ENCODE peak calls at places on chromosome 18, in ten cellular contexts. U is sigmoid colon; B is SJSA1; X is mesendoderm; C is colonic mucosa; H is left ventricle myocardium inferior; L is BE2C; E is left lung; S is CD8-positive, alpha-beta T cell; K is heart left ventricle. Q is an unnamed sample. For H3K36me3, the result is how much of the 10 kb centered on the place peaks cover.

GRCh38 chr18:54684786-54685185 is 93.7 kb downstream of the DYNAP start:
- DNase-seq in U (no peak), B (no peak), X (peak), C (no peak), H (peak), L (peak), E (no peak), S (no peak), K (no peak), Q (peak)

GRCh38 chr18:76678248-76678647 is 144.1 kb upstream of the ZNF236 start:
- DNase-seq in U (no peak), B (no peak), X (no peak), C (no peak), H (no peak), L (no peak), E (no peak), S (no peak), K (no peak), Q (no peak)

GRCh38 chr18:24968233-24968775 is 383.7 kb downstream of the ZNF521 start:
- DNase-seq in U (no peak), B (no peak), X (no peak), C (no peak), H (no peak), L (no peak), E (no peak), S (no peak), K (no peak), Q (no peak)

GRCh38 chr18:39571511-39571910 is 2005.9 kb upstream of the CELF4 start:
- DNase-seq in U (no peak), B (no peak), X (peak), C (no peak), H (no peak), L (no peak), E (no peak), S (no peak), K (no peak), Q (peak)

GRCh38 chr18:69947361-69948106 is at the start of gene CD226:
- DNase-seq in U (no peak), B (no peak), X (no peak), C (no peak), H (no peak), L (no peak), E (no peak), S (no peak), K (no peak), Q (no peak)

GRCh38 chr18:44051088-44051487 is 629.6 kb upstream of the SETBP1 start:
- DNase-seq in U (no peak), B (no peak), X (peak), C (no peak), H (no peak), L (no peak), E (no peak), S (no peak), K (no peak), Q (peak)

GRCh38 chr18:9173770-9174233 is 37.2 kb downstream of the ANKRD12 start:
- DNase-seq in U (no peak), B (no peak), X (no peak), C (no peak), H (no peak), L (no peak), E (no peak), S (no peak), K (no peak), Q (no peak)

GRCh38 chr18:46310258-46310657 is 206.1 kb downstream of the HAUS1 start:
- DNase-seq in U (no peak), B (no peak), X (no peak), C (no peak), H (no peak), L (no peak), E (no peak), S (no peak), K (no peak), Q (no peak)

GRCh38 chr18:22871809-22872525 is 61.2 kb upstream of the RBBP8 start:
- DNase-seq in U (no peak), B (no peak), X (peak), C (no peak), H (no peak), L (peak), E (no peak), S (no peak), K (no peak), Q (peak)

GRCh38 chr18:11112218-11112750 is 37.1 kb downstream of the PIEZO2 start:
- DNase-seq in U (no peak), B (no peak), X (no peak), C (no peak), H (no peak), L (no peak), E (no peak), S (no peak), K (no peak), Q (no peak)

GRCh38 chr18:9474103-9474982 is 970 bp upstream of the RALBP1 start:
- DNase-seq in U (peak), B (no peak), X (peak), C (peak), H (no peak), L (peak), E (no peak), S (no peak), K (no peak), Q (peak)

GRCh38 chr18:22345733-22346132 is 72.0 kb downstream of the CTAGE1 start:
- DNase-seq in U (no peak), B (peak), X (no peak), C (peak), H (no peak), L (no peak), E (no peak), S (no peak), K (no peak), Q (no peak)

GRCh38 chr18:46536215-46536874 is 120.7 kb downstream of the LOXHD1 start:
- DNase-seq in U (no peak), B (peak), X (peak), C (no peak), H (no peak), L (no peak), E (no peak), S (no peak), K (no peak), Q (no peak)

GRCh38 chr18:77127769-77128671 is 4.6 kb downstream of the MBP start:
- DNase-seq in U (peak), B (peak), X (no peak), C (peak), H (no peak), L (no peak), E (no peak), S (peak), K (no peak), Q (no peak)

GRCh38 chr18:26307161-26307773 is 81.0 kb downstream of the TAF4B start:
- DNase-seq in U (no peak), B (peak), X (peak), C (peak), H (no peak), L (peak), E (no peak), S (no peak), K (no peak), Q (peak)

GRCh38 chr18:62164296-62164695 is 22.6 kb downstream of the PIGN start:
- DNase-seq in U (no peak), B (no peak), X (no peak), C (no peak), H (no peak), L (no peak), E (no peak), S (no peak), K (no peak), Q (no peak)

GRCh38 chr18:25533088-25533676 is 181.2 kb upstream of the ZNF521 start:
- DNase-seq in U (no peak), B (no peak), X (peak), C (no peak), H (no peak), L (no peak), E (no peak), S (no peak), K (no peak), Q (no peak)

GRCh38 chr18:48997985-48998831 is 47.4 kb upstream of the SMAD7 start:
- DNase-seq in U (peak), B (peak), X (peak), C (no peak), H (peak), L (no peak), E (peak), S (no peak), K (peak), Q (peak)

GRCh38 chr18:7822435-7823425 is 255.6 kb downstream of the PTPRM start:
- DNase-seq in U (no peak), B (peak), X (no peak), C (no peak), H (peak), L (no peak), E (no peak), S (no peak), K (no peak), Q (peak)

GRCh38 chr18:25111382-25112070 is 240.4 kb downstream of the ZNF521 start:
- DNase-seq in U (no peak), B (no peak), X (no peak), C (no peak), H (no peak), L (no peak), E (no peak), S (no peak), K (no peak), Q (peak)

GRCh38 chr18:25181993-25182392 is 170.0 kb downstream of the ZNF521 start:
- DNase-seq in U (no peak), B (no peak), X (no peak), C (no peak), H (no peak), L (no peak), E (no peak), S (no peak), K (no peak), Q (no peak)

GRCh38 chr18:13017247-13017875 is 26.2 kb downstream of the CEP192 start:
- DNase-seq in U (no peak), B (no peak), X (no peak), C (no peak), H (no peak), L (no peak), E (no peak), S (no peak), K (no peak), Q (no peak)
- H3K36me3 ChIP-seq in U (under half), B (half or more), X (under half), C (under half), H (half or more), L (under half), E (under half), S (under half), K (half or more), Q (under half)

GRCh38 chr18:2672410-2672809 is 16.9 kb downstream of the SMCHD1 start:
- DNase-seq in U (no peak), B (no peak), X (no peak), C (no peak), H (no peak), L (no peak), E (no peak), S (no peak), K (no peak), Q (no peak)

DNA sequence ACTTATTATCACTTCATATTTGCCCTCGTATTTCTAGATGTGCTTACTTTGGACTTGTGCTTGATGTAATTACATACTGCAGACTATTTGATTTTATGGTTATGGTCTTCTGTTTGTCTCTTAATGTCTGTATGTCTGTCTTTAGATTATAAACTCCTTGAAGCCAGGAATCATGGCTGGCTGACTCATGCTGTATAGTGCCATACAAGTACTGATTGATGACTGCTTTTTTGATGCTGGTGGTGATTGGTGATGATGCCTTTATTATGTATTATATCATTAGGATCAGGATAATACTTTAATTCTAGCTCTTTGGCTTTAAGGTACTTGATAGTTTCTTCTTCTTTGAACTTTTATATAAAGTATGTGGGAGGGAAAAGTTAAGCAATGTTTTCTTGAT is 17.3 kb downstream of the SMCHD1 start:
- DNase-seq in U (no peak), B (no peak), X (no peak), C (no peak), H (no peak), L (no peak), E (no peak), S (no peak), K (no peak), Q (no peak)
- H3K36me3 ChIP-seq in U (under half), B (half or more), X (under half), C (under half), H (half or more), L (under half), E (under half), S (half or more), K (half or more), Q (under half)

GRCh38 chr18:3251963-3252277 is 4.3 kb downstream of the MYL12A start:
- DNase-seq in U (no peak), B (peak), X (no peak), C (no peak), H (no peak), L (no peak), E (no peak), S (no peak), K (no peak), Q (no peak)
- H3K36me3 ChIP-seq in U (under half), B (half or more), X (under half), C (under half), H (half or more), L (under half), E (under half), S (under half), K (half or more), Q (under half)

GRCh38 chr18:42041793-42042192 is 86.8 kb downstream of the PIK3C3 start:
- DNase-seq in U (no peak), B (no peak), X (no peak), C (no peak), H (no peak), L (no peak), E (no peak), S (no peak), K (no peak), Q (no peak)
- H3K36me3 ChIP-seq in U (under half), B (under half), X (under half), C (under half), H (half or more), L (under half), E (under half), S (under half), K (half or more), Q (under half)

DNA sequence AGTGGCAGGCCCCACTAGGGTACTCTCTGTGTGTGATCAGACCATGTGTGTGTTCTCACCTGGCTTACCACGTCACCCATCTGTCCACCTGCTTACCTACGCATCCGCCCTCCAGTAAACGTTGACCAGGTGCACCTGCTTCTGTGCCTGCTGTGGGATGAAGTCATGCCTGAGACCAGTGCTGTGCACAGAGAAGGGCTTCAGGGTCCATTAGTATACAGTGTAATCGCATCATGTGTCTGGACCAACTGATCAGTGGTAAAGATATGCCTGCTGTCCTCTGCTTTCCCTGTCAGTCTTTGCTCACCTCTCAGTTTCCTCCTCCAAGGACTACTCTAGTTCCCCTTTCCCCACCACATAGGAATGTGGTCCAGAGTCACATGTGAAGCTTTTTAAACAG is 109.3 kb downstream of the FHOD3 start:
- DNase-seq in U (no peak), B (no peak), X (no peak), C (no peak), H (no peak), L (no peak), E (no peak), S (no peak), K (no peak), Q (no peak)
- H3K36me3 ChIP-seq in U (under half), B (under half), X (under half), C (under half), H (under half), L (under half), E (under half), S (under half), K (under half), Q (under half)

GRCh38 chr18:79707239-79707638 is 27.6 kb downstream of the CTDP1 start:
- DNase-seq in U (no peak), B (no peak), X (no peak), C (no peak), H (no peak), L (no peak), E (peak), S (no peak), K (no peak), Q (no peak)
- H3K36me3 ChIP-seq in U (under half), B (half or more), X (under half), C (under half), H (half or more), L (under half), E (under half), S (under half), K (half or more), Q (under half)

DNA sequence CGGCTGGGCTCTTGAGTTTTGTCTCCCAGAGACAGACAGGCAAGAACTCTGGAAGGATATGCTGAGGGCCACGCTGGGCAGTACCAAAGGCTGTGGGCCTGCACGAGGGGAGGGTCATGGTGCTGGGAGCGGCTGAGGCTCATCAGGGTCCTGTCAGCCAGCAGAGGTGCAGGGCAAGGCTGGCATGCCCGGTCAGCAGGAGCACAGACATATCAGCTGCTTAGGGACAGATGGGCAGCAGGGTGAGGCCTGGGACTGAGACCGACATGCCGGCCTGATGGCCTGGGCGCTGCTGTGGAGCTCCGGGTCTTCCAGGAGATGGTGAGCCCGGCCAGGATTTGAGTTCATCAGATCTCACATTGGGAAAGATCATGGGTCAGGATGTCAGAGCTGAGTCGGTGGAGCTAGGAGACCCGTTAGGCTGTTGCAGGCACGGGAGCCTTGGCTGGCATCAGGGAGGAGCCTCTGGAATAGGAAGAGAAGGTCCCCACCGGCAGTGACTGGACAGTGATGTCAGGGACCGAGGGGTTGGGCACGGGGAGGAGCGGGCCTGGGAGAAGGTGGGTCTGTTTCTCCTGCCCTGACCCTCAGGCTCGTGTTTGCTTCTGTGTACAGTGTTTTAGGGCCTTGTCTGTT is 18.8 kb downstream of the CNDP2 start:
- DNase-seq in U (peak), B (no peak), X (no peak), C (no peak), H (no peak), L (no peak), E (peak), S (no peak), K (no peak), Q (no peak)
- H3K36me3 ChIP-seq in U (half or more), B (half or more), X (under half), C (under half), H (half or more), L (under half), E (under half), S (half or more), K (half or more), Q (under half)

GRCh38 chr18:2780750-2781149 is 66.1 kb upstream of the EMILIN2 start:
- DNase-seq in U (no peak), B (no peak), X (no peak), C (no peak), H (no peak), L (no peak), E (no peak), S (no peak), K (no peak), Q (no peak)
- H3K36me3 ChIP-seq in U (under half), B (half or more), X (under half), C (under half), H (half or more), L (under half), E (under half), S (under half), K (half or more), Q (under half)